ENCODE peak calls at places on chromosomes 7 and 10, in four cellular contexts. One of them, this sample, is unnamed.

GRCh38 chr10:31456463-31456862 is 137.4 kb downstream of the ZEB1 start:
- DNase-seq in cardiac muscle cell: no peak
- DNase-seq in left ventricle myocardium inferior: no peak
- DNase-seq in GM10248: no peak
- DNase-seq in this sample: no peak

GRCh38 chr10:101607124-101607523 is 19.0 kb downstream of the DPCD start:
- DNase-seq in left ventricle myocardium inferior: no peak
- DNase-seq in GM10248: no peak
- DNase-seq in cardiac muscle cell: no peak
- DNase-seq in this sample: no peak

GRCh38 chr7:113159746-113160339 is 41.5 kb upstream of the SMIM30 start:
- DNase-seq in left ventricle myocardium inferior: no peak
- DNase-seq in cardiac muscle cell: peak
- DNase-seq in GM10248: peak
- DNase-seq in this sample: peak

GRCh38 chr7:55325371-55325792 is 39.8 kb upstream of the LANCL2 start:
- DNase-seq in cardiac muscle cell: peak
- DNase-seq in GM10248: no peak
- DNase-seq in left ventricle myocardium inferior: peak
- DNase-seq in this sample: no peak

GRCh38 chr10:89515031-89515841 is 20.2 kb downstream of the SLC16A12 start:
- DNase-seq in cardiac muscle cell: peak
- DNase-seq in left ventricle myocardium inferior: no peak
- DNase-seq in GM10248: no peak
- DNase-seq in this sample: no peak

GRCh38 chr7:35701287-35701686 is 6.4 kb upstream of the HERPUD2 start:
- DNase-seq in GM10248: no peak
- DNase-seq in cardiac muscle cell: no peak
- DNase-seq in left ventricle myocardium inferior: no peak
- DNase-seq in this sample: no peak

GRCh38 chr10:42594246-42594650 is 44.1 kb downstream of the ZNF33B start:
- DNase-seq in GM10248: no peak
- DNase-seq in left ventricle myocardium inferior: no peak
- DNase-seq in cardiac muscle cell: peak
- DNase-seq in this sample: no peak

GRCh38 chr10:131848741-131849590 is 51.8 kb upstream of the PPP2R2D start:
- DNase-seq in GM10248: no peak
- DNase-seq in left ventricle myocardium inferior: no peak
- DNase-seq in cardiac muscle cell: no peak
- DNase-seq in this sample: no peak

GRCh38 chr10:689433-690226 is at the start of gene DIP2C:
- DNase-seq in cardiac muscle cell: peak
- DNase-seq in left ventricle myocardium inferior: peak
- DNase-seq in GM10248: peak
- DNase-seq in this sample: peak

GRCh38 chr7:148481965-148482626 is 108.5 kb upstream of the C7orf33 start:
- DNase-seq in GM10248: no peak
- DNase-seq in left ventricle myocardium inferior: no peak
- DNase-seq in cardiac muscle cell: no peak
- DNase-seq in this sample: no peak

GRCh38 chr7:100510437-100511239 is 26.9 kb downstream of the NYAP1 start:
- DNase-seq in cardiac muscle cell: no peak
- DNase-seq in left ventricle myocardium inferior: no peak
- DNase-seq in GM10248: no peak
- DNase-seq in this sample: no peak

GRCh38 chr10:93368210-93368609 is 113.9 kb downstream of the MYOF start:
- DNase-seq in left ventricle myocardium inferior: peak
- DNase-seq in GM10248: no peak
- DNase-seq in cardiac muscle cell: peak
- DNase-seq in this sample: no peak

GRCh38 chr7:144782883-144783282 is 53.0 kb downstream of the TPK1 start:
- DNase-seq in GM10248: no peak
- DNase-seq in cardiac muscle cell: no peak
- DNase-seq in left ventricle myocardium inferior: no peak
- DNase-seq in this sample: no peak

GRCh38 chr7:69757528-69757927 is 159.3 kb downstream of the AUTS2 start:
- DNase-seq in GM10248: no peak
- DNase-seq in cardiac muscle cell: no peak
- DNase-seq in left ventricle myocardium inferior: no peak
- DNase-seq in this sample: no peak

GRCh38 chr10:31011017-31011659 is 20.5 kb downstream of the ZNF438 start:
- DNase-seq in cardiac muscle cell: no peak
- DNase-seq in left ventricle myocardium inferior: no peak
- DNase-seq in GM10248: no peak
- DNase-seq in this sample: no peak

GRCh38 chr10:20593649-20594048 is 303.5 kb downstream of the NEBL start:
- DNase-seq in GM10248: no peak
- DNase-seq in cardiac muscle cell: peak
- DNase-seq in left ventricle myocardium inferior: no peak
- DNase-seq in this sample: no peak

GRCh38 chr7:116906391-116906790 is 44.0 kb downstream of the CAPZA2 start:
- DNase-seq in cardiac muscle cell: no peak
- DNase-seq in GM10248: no peak
- DNase-seq in left ventricle myocardium inferior: no peak
- DNase-seq in this sample: no peak

GRCh38 chr7:131188367-131189339 is 139.0 kb upstream of the MKLN1 start:
- DNase-seq in cardiac muscle cell: peak
- DNase-seq in left ventricle myocardium inferior: no peak
- DNase-seq in GM10248: peak
- DNase-seq in this sample: peak

GRCh38 chr10:36880898-36881297 is 244.5 kb upstream of the ANKRD30A start:
- DNase-seq in cardiac muscle cell: peak
- DNase-seq in GM10248: no peak
- DNase-seq in left ventricle myocardium inferior: no peak
- DNase-seq in this sample: no peak

GRCh38 chr7:44075296-44076075 is 6.8 kb downstream of the POLM start:
- DNase-seq in cardiac muscle cell: no peak
- DNase-seq in GM10248: no peak
- DNase-seq in left ventricle myocardium inferior: no peak
- DNase-seq in this sample: no peak

GRCh38 chr7:130912910-130913720 is 179.1 kb upstream of the KLF14 start:
- DNase-seq in left ventricle myocardium inferior: peak
- DNase-seq in GM10248: peak
- DNase-seq in cardiac muscle cell: peak
- DNase-seq in this sample: peak

GRCh38 chr7:98090116-98090515 is 16.5 kb upstream of the LMTK2 start:
- DNase-seq in left ventricle myocardium inferior: no peak
- DNase-seq in cardiac muscle cell: no peak
- DNase-seq in GM10248: no peak
- DNase-seq in this sample: no peak

GRCh38 chr7:44396931-44397525 is 71.6 kb upstream of the CAMK2B start:
- DNase-seq in left ventricle myocardium inferior: no peak
- DNase-seq in cardiac muscle cell: peak
- DNase-seq in GM10248: no peak
- DNase-seq in this sample: no peak

GRCh38 chr7:129829677-129830631 is 122.8 kb downstream of the UBE2H start:
- DNase-seq in cardiac muscle cell: peak
- DNase-seq in GM10248: peak
- DNase-seq in left ventricle myocardium inferior: peak
- DNase-seq in this sample: peak

GRCh38 chr7:34109936-34110626 is 204.7 kb downstream of the BMPER start:
- DNase-seq in cardiac muscle cell: peak
- DNase-seq in left ventricle myocardium inferior: no peak
- DNase-seq in GM10248: no peak
- DNase-seq in this sample: no peak

GRCh38 chr7:95723583-95724180 is 48.7 kb upstream of the DYNC1I1 start:
- DNase-seq in cardiac muscle cell: peak
- DNase-seq in left ventricle myocardium inferior: no peak
- DNase-seq in GM10248: peak
- DNase-seq in this sample: peak
- TF ChIP-seq CTCF in cardiac muscle cell: peak
- TF ChIP-seq CTCF in left ventricle myocardium inferior: peak
- TF ChIP-seq CTCF in GM10248: peak
- TF ChIP-seq CTCF in this sample: peak

GRCh38 chr7:115850774-115851173 is 179.8 kb downstream of the TFEC start:
- DNase-seq in GM10248: no peak
- DNase-seq in left ventricle myocardium inferior: no peak
- DNase-seq in cardiac muscle cell: no peak
- DNase-seq in this sample: no peak

GRCh38 chr7:115851291-115851690 is 179.3 kb downstream of the TFEC start:
- DNase-seq in left ventricle myocardium inferior: no peak
- DNase-seq in cardiac muscle cell: peak
- DNase-seq in GM10248: peak
- DNase-seq in this sample: no peak
- TF ChIP-seq CTCF in left ventricle myocardium inferior: peak
- TF ChIP-seq CTCF in cardiac muscle cell: peak
- TF ChIP-seq CTCF in GM10248: peak
- TF ChIP-seq CTCF in this sample: peak

DNA sequence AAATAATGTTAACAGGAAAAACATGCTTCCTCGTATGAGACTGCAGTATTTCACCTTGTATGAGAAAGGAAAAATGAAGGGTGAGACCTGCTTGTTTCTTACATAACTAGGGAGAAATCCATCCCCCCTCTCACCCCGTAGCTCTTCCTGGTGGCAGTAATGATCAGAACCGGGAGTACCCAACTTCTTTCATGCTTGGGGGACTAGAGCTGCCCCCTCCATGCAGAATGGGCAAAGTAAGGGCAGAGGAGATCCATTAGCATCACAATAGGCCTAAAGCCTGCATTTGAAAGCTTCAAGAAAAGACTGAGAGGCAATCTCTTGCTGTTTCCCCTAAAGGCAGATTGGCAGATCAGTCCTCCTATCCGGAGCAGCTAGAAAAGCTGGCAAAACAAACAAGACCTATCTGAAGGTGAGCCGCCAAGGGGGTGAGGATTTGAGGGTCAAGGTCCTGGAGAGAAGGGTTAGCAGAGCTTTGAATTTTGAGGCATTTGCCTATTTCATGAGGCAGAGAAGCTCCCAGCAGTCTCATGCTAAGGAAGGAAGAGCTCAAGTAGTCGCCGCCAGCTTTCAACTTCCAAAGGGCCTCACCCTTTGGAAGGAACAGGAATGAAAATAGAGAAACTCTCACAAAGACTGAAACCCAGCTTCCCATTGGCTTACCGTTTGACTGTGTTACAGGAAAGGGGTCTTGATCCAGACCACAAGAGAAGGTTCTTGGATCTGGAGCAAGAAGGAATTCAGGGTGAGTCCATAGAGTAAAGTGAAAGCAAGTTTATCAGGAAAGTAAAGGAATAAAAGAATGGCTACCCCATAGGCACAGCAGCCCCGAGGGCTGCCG is 36.2 kb downstream of the BAG3 start:
- DNase-seq in cardiac muscle cell: peak
- DNase-seq in GM10248: no peak
- DNase-seq in left ventricle myocardium inferior: no peak
- DNase-seq in this sample: no peak
- TF ChIP-seq CTCF in cardiac muscle cell: no peak
- TF ChIP-seq CTCF in GM10248: no peak
- TF ChIP-seq CTCF in left ventricle myocardium inferior: no peak
- TF ChIP-seq CTCF in this sample: no peak

GRCh38 chr10:58438340-58438739 is 53.1 kb downstream of the TFAM start:
- DNase-seq in cardiac muscle cell: peak
- DNase-seq in GM10248: no peak
- DNase-seq in left ventricle myocardium inferior: no peak
- DNase-seq in this sample: no peak

GRCh38 chr10:58436071-58436470 is 50.9 kb downstream of the TFAM start:
- DNase-seq in cardiac muscle cell: peak
- DNase-seq in GM10248: no peak
- DNase-seq in left ventricle myocardium inferior: no peak
- DNase-seq in this sample: no peak

GRCh38 chr10:58431903-58432302 is 46.7 kb downstream of the TFAM start:
- DNase-seq in cardiac muscle cell: no peak
- DNase-seq in left ventricle myocardium inferior: no peak
- DNase-seq in GM10248: no peak
- DNase-seq in this sample: no peak

GRCh38 chr10:58438986-58439385 is 53.8 kb downstream of the TFAM start:
- DNase-seq in GM10248: no peak
- DNase-seq in cardiac muscle cell: no peak
- DNase-seq in left ventricle myocardium inferior: no peak
- DNase-seq in this sample: no peak

GRCh38 chr10:58435297-58435696 is 50.1 kb downstream of the TFAM start:
- DNase-seq in cardiac muscle cell: peak
- DNase-seq in GM10248: no peak
- DNase-seq in left ventricle myocardium inferior: peak
- DNase-seq in this sample: no peak
- TF ChIP-seq CTCF in cardiac muscle cell: peak
- TF ChIP-seq CTCF in GM10248: no peak
- TF ChIP-seq CTCF in left ventricle myocardium inferior: no peak
- TF ChIP-seq CTCF in this sample: no peak

GRCh38 chr7:79502151-79502550 is 48.7 kb upstream of the MAGI2 start:
- DNase-seq in GM10248: no peak
- DNase-seq in left ventricle myocardium inferior: no peak
- DNase-seq in cardiac muscle cell: no peak
- DNase-seq in this sample: no peak
- TF ChIP-seq CTCF in GM10248: no peak
- TF ChIP-seq CTCF in left ventricle myocardium inferior: no peak
- TF ChIP-seq CTCF in cardiac muscle cell: peak
- TF ChIP-seq CTCF in this sample: no peak

GRCh38 chr10:14798631-14799030 is 23.9 kb upstream of the FAM107B start:
- DNase-seq in cardiac muscle cell: no peak
- DNase-seq in left ventricle myocardium inferior: no peak
- DNase-seq in GM10248: no peak
- DNase-seq in this sample: no peak

GRCh38 chr10:14806318-14806717 is 31.5 kb downstream of the CDNF start:
- DNase-seq in GM10248: no peak
- DNase-seq in left ventricle myocardium inferior: no peak
- DNase-seq in cardiac muscle cell: no peak
- DNase-seq in this sample: no peak

GRCh38 chr10:14800397-14800796 is 25.7 kb upstream of the FAM107B start:
- DNase-seq in GM10248: no peak
- DNase-seq in left ventricle myocardium inferior: no peak
- DNase-seq in cardiac muscle cell: no peak
- DNase-seq in this sample: no peak

GRCh38 chr10:14803827-14804226 is 29.1 kb upstream of the FAM107B start:
- DNase-seq in left ventricle myocardium inferior: no peak
- DNase-seq in cardiac muscle cell: no peak
- DNase-seq in GM10248: no peak
- DNase-seq in this sample: no peak

DNA sequence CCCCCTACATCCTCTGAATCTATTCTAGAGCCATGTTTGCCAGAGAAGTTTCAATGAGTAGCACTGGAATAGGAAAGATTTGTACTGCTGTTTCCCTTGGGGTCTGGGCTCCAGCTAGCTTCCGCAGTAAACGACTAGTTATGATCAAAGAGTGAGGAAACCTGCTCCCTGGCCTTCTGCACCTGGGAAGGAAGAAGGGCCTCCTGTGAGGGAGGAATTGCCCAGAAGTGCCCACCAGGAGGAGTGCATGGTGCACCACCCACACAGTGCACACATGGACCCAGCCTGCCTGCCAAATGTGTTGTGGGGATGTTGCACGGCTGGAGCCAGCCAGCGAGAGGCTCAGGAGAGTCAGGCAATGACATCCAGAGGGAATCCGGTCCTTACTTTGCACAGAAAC is 27.0 kb upstream of the FAM107B start:
- DNase-seq in left ventricle myocardium inferior: no peak
- DNase-seq in GM10248: no peak
- DNase-seq in cardiac muscle cell: peak
- DNase-seq in this sample: no peak
- TF ChIP-seq CTCF in left ventricle myocardium inferior: no peak
- TF ChIP-seq CTCF in GM10248: no peak
- TF ChIP-seq CTCF in cardiac muscle cell: peak
- TF ChIP-seq CTCF in this sample: no peak